ENCODE peak calls at places on chromosomes 11 and 22, in seven cellular contexts. One of them, this sample, is unnamed.
A peak's percentile ranks its signal among the peaks of the same experiment; 100 is the strongest.

GRCh38 chr11:80593981-80594380 is 1153.2 kb upstream of the TENM4 start:
- DNase-seq in CD8-positive, alpha-beta T cell: no peak
- DNase-seq in colonic mucosa: peak; percentile 61
- DNase-seq in cerebellar cortex: no peak
- DNase-seq in T-helper 2 cell: no peak
- DNase-seq in GM04504: no peak
- DNase-seq in stimulated activated CD4-positive, alpha-beta T cell treated with anti-CD3 and anti-CD28 coated beads, Interleukin-1b, Interleukin-23, amount 100 ng/mL, for 48 hours: no peak
- DNase-seq in this sample: no peak

GRCh38 chr11:70871881-70872280 is 380.5 kb downstream of the SHANK2 start:
- DNase-seq in CD8-positive, alpha-beta T cell: no peak
- DNase-seq in colonic mucosa: no peak
- DNase-seq in cerebellar cortex: no peak
- DNase-seq in T-helper 2 cell: no peak
- DNase-seq in GM04504: no peak
- DNase-seq in stimulated activated CD4-positive, alpha-beta T cell treated with anti-CD3 and anti-CD28 coated beads, Interleukin-1b, Interleukin-23, amount 100 ng/mL, for 48 hours: no peak
- DNase-seq in this sample: no peak

GRCh38 chr11:60700689-60701508 is 1.5 kb downstream of the MS4A8 start:
- DNase-seq in CD8-positive, alpha-beta T cell: no peak
- DNase-seq in colonic mucosa: peak; percentile 63
- DNase-seq in cerebellar cortex: peak; percentile 7
- DNase-seq in T-helper 2 cell: no peak
- DNase-seq in GM04504: no peak
- DNase-seq in stimulated activated CD4-positive, alpha-beta T cell treated with anti-CD3 and anti-CD28 coated beads, Interleukin-1b, Interleukin-23, amount 100 ng/mL, for 48 hours: no peak
- DNase-seq in this sample: no peak

GRCh38 chr22:23833017-23833795 is 5.6 kb downstream of the DERL3 start:
- DNase-seq in CD8-positive, alpha-beta T cell: no peak
- DNase-seq in colonic mucosa: no peak
- DNase-seq in cerebellar cortex: no peak
- DNase-seq in T-helper 2 cell: no peak
- DNase-seq in GM04504: no peak
- DNase-seq in stimulated activated CD4-positive, alpha-beta T cell treated with anti-CD3 and anti-CD28 coated beads, Interleukin-1b, Interleukin-23, amount 100 ng/mL, for 48 hours: no peak
- DNase-seq in this sample: no peak

GRCh38 chr11:58927393-58928081 is 11.8 kb upstream of the GLYATL1 start:
- DNase-seq in CD8-positive, alpha-beta T cell: peak; percentile 12
- DNase-seq in colonic mucosa: peak; percentile 75
- DNase-seq in cerebellar cortex: no peak
- DNase-seq in T-helper 2 cell: no peak
- DNase-seq in GM04504: no peak
- DNase-seq in stimulated activated CD4-positive, alpha-beta T cell treated with anti-CD3 and anti-CD28 coated beads, Interleukin-1b, Interleukin-23, amount 100 ng/mL, for 48 hours: peak; percentile 13
- DNase-seq in this sample: no peak

GRCh38 chr22:43234299-43234988 is 47.5 kb upstream of the TTLL12 start:
- DNase-seq in CD8-positive, alpha-beta T cell: no peak
- DNase-seq in colonic mucosa: no peak
- DNase-seq in cerebellar cortex: no peak
- DNase-seq in T-helper 2 cell: no peak
- DNase-seq in GM04504: no peak
- DNase-seq in stimulated activated CD4-positive, alpha-beta T cell treated with anti-CD3 and anti-CD28 coated beads, Interleukin-1b, Interleukin-23, amount 100 ng/mL, for 48 hours: no peak
- DNase-seq in this sample: no peak

GRCh38 chr11:134545521-134545920 is 133.5 kb upstream of the B3GAT1 start:
- DNase-seq in CD8-positive, alpha-beta T cell: no peak
- DNase-seq in colonic mucosa: no peak
- DNase-seq in cerebellar cortex: no peak
- DNase-seq in T-helper 2 cell: no peak
- DNase-seq in GM04504: no peak
- DNase-seq in stimulated activated CD4-positive, alpha-beta T cell treated with anti-CD3 and anti-CD28 coated beads, Interleukin-1b, Interleukin-23, amount 100 ng/mL, for 48 hours: no peak
- DNase-seq in this sample: no peak

GRCh38 chr11:115996125-115996807 is 492.1 kb upstream of the CADM1 start:
- DNase-seq in CD8-positive, alpha-beta T cell: no peak
- DNase-seq in colonic mucosa: no peak
- DNase-seq in cerebellar cortex: no peak
- DNase-seq in T-helper 2 cell: peak; percentile 19
- DNase-seq in GM04504: no peak
- DNase-seq in stimulated activated CD4-positive, alpha-beta T cell treated with anti-CD3 and anti-CD28 coated beads, Interleukin-1b, Interleukin-23, amount 100 ng/mL, for 48 hours: no peak
- DNase-seq in this sample: no peak

GRCh38 chr22:25777870-25778269 is 35.9 kb downstream of the MYO18B start:
- DNase-seq in CD8-positive, alpha-beta T cell: no peak
- DNase-seq in colonic mucosa: peak; percentile 23
- DNase-seq in cerebellar cortex: peak; percentile 66
- DNase-seq in T-helper 2 cell: peak; percentile 61
- DNase-seq in GM04504: peak; percentile 15
- DNase-seq in stimulated activated CD4-positive, alpha-beta T cell treated with anti-CD3 and anti-CD28 coated beads, Interleukin-1b, Interleukin-23, amount 100 ng/mL, for 48 hours: no peak
- DNase-seq in this sample: no peak

GRCh38 chr11:65854871-65855837 is 2.8 kb downstream of the CFL1 start:
- DNase-seq in CD8-positive, alpha-beta T cell: no peak
- DNase-seq in colonic mucosa: peak; percentile 22
- DNase-seq in cerebellar cortex: peak; percentile 1
- DNase-seq in T-helper 2 cell: no peak
- DNase-seq in GM04504: no peak
- DNase-seq in stimulated activated CD4-positive, alpha-beta T cell treated with anti-CD3 and anti-CD28 coated beads, Interleukin-1b, Interleukin-23, amount 100 ng/mL, for 48 hours: no peak
- DNase-seq in this sample: no peak

GRCh38 chr22:21657361-21658118 is 8.3 kb upstream of the PPIL2 start:
- DNase-seq in CD8-positive, alpha-beta T cell: peak; percentile 80
- DNase-seq in colonic mucosa: peak; percentile 87
- DNase-seq in cerebellar cortex: peak; percentile 56
- DNase-seq in T-helper 2 cell: peak; percentile 83
- DNase-seq in GM04504: no peak
- DNase-seq in stimulated activated CD4-positive, alpha-beta T cell treated with anti-CD3 and anti-CD28 coated beads, Interleukin-1b, Interleukin-23, amount 100 ng/mL, for 48 hours: peak; percentile 70
- DNase-seq in this sample: peak; percentile 77

GRCh38 chr11:44619931-44620725 is 54.7 kb downstream of the CD82 start:
- DNase-seq in CD8-positive, alpha-beta T cell: peak; percentile 3
- DNase-seq in colonic mucosa: peak; percentile 18
- DNase-seq in cerebellar cortex: no peak
- DNase-seq in T-helper 2 cell: no peak
- DNase-seq in GM04504: no peak
- DNase-seq in stimulated activated CD4-positive, alpha-beta T cell treated with anti-CD3 and anti-CD28 coated beads, Interleukin-1b, Interleukin-23, amount 100 ng/mL, for 48 hours: no peak
- DNase-seq in this sample: no peak

GRCh38 chr11:107856180-107856980 is 2.2 kb downstream of the SLC35F2 start:
- DNase-seq in CD8-positive, alpha-beta T cell: no peak
- DNase-seq in colonic mucosa: peak; percentile 29
- DNase-seq in cerebellar cortex: no peak
- DNase-seq in T-helper 2 cell: no peak
- DNase-seq in GM04504: no peak
- DNase-seq in stimulated activated CD4-positive, alpha-beta T cell treated with anti-CD3 and anti-CD28 coated beads, Interleukin-1b, Interleukin-23, amount 100 ng/mL, for 48 hours: no peak
- DNase-seq in this sample: no peak

GRCh38 chr11:74320538-74320937 is 9.1 kb upstream of the P4HA3 start:
- DNase-seq in CD8-positive, alpha-beta T cell: no peak
- DNase-seq in colonic mucosa: no peak
- DNase-seq in cerebellar cortex: no peak
- DNase-seq in T-helper 2 cell: no peak
- DNase-seq in GM04504: no peak
- DNase-seq in stimulated activated CD4-positive, alpha-beta T cell treated with anti-CD3 and anti-CD28 coated beads, Interleukin-1b, Interleukin-23, amount 100 ng/mL, for 48 hours: no peak
- DNase-seq in this sample: no peak

This sample was measured in effector CD4-positive, alpha-beta T cell.